ENCODE peak calls at places on chromosome 7, in five cellular contexts. M is retinal pigment epithelial cell, V is neural progenitor cell, Z is GM23338, X is brain microvascular endothelial cell. K is an unnamed sample.

GRCh38 chr7:76260171-76260703 is 42.2 kb upstream of the HSPB1 start:
- DNase-seq in V (peak; percentile 97), Z (peak; percentile 96), X (no peak), M (no peak), K (no peak)

GRCh38 chr7:93622036-93622714 is 47.7 kb upstream of the CALCR start:
- DNase-seq in Z (peak; percentile 69), V (peak; percentile 57), M (no peak), X (peak; percentile 37), K (no peak)

GRCh38 chr7:77458786-77459185 is 42.6 kb upstream of the GSAP start:
- DNase-seq in Z (no peak), M (no peak), X (no peak), V (no peak), K (no peak)

GRCh38 chr7:47943676-47944474 is 4.4 kb downstream of the PKD1L1 start:
- DNase-seq in M (no peak), X (no peak), V (no peak), Z (no peak), K (no peak)

GRCh38 chr7:116212859-116213258 is 2.5 kb downstream of the TES start:
- DNase-seq in V (no peak), M (no peak), Z (no peak), X (no peak), K (no peak)

GRCh38 chr7:129840757-129841156 is 112.0 kb downstream of the UBE2H start:
- DNase-seq in V (no peak), M (no peak), X (no peak), Z (no peak), K (no peak)

GRCh38 chr7:44264221-44264956 is 61.0 kb downstream of the CAMK2B start:
- DNase-seq in Z (peak; percentile 25), V (no peak), M (peak; percentile 8), X (no peak), K (no peak)

GRCh38 chr7:100827330-100828226 is at the start of gene EPHB4:
- DNase-seq in X (peak; percentile 65), V (peak; percentile 95), M (no peak), Z (peak; percentile 98), K (no peak)

GRCh38 chr7:138459300-138460175 is 521 bp upstream of the TRIM24 start:
- DNase-seq in M (peak; percentile 94), V (peak; percentile 99), Z (peak; percentile 99), X (peak; percentile 98), K (peak; percentile 97)

GRCh38 chr7:97512441-97513207 is 219.3 kb upstream of the TAC1 start:
- DNase-seq in V (no peak), X (no peak), Z (no peak), M (no peak), K (no peak)

GRCh38 chr7:2168612-2169312 is 64.0 kb downstream of the MAD1L1 start:
- DNase-seq in X (no peak), M (no peak), Z (no peak), V (no peak), K (no peak)

GRCh38 chr7:149140784-149141183 is 6.5 kb upstream of the ZNF398 start:
- DNase-seq in M (no peak), Z (no peak), V (no peak), X (no peak), K (no peak)

GRCh38 chr7:24967696-24968095 is 12.3 kb downstream of the OSBPL3 start:
- DNase-seq in X (no peak), M (no peak), Z (no peak), V (no peak), K (no peak)

GRCh38 chr7:727104-727805 is at the start of gene PRKAR1B:
- DNase-seq in M (no peak), Z (peak; percentile 73), V (peak; percentile 68), X (no peak), K (no peak)

GRCh38 chr7:128209229-128210035 is 31.6 kb upstream of the LEP start:
- DNase-seq in V (peak; percentile 88), M (no peak), X (peak; percentile 64), Z (peak; percentile 85), K (peak; percentile 67)

GRCh38 chr7:46972205-46972604 is 609.7 kb downstream of the TNS3 start:
- DNase-seq in V (no peak), M (peak; percentile 62), X (peak; percentile 75), Z (peak; percentile 1), K (no peak)

GRCh38 chr7:137950263-137950621 is 51.6 kb downstream of the CREB3L2 start:
- DNase-seq in V (no peak), M (no peak), Z (no peak), X (no peak), K (no peak)

GRCh38 chr7:96026606-96027005 is 254.3 kb downstream of the DYNC1I1 start:
- DNase-seq in M (no peak), V (no peak), Z (no peak), X (no peak), K (no peak)

GRCh38 chr7:155795401-155795800 is 16.9 kb downstream of the SHH start:
- DNase-seq in X (no peak), M (no peak), V (no peak), Z (no peak), K (no peak)

GRCh38 chr7:101368422-101369165 is 5.9 kb downstream of the COL26A1 start:
- DNase-seq in X (no peak), M (no peak), Z (peak; percentile 66), V (no peak), K (no peak)

GRCh38 chr7:153087498-153087897 is 327.9 kb downstream of the ACTR3B start:
- DNase-seq in V (no peak), X (no peak), Z (no peak), M (peak; percentile 0), K (no peak)

GRCh38 chr7:134890246-134891240 is 95.8 kb upstream of the AGBL3 start:
- DNase-seq in V (no peak), M (peak; percentile 46), Z (no peak), X (peak; percentile 73), K (no peak)

GRCh38 chr7:45239486-45239885 is 81.9 kb downstream of the RAMP3 start:
- DNase-seq in X (peak; percentile 57), M (no peak), V (no peak), Z (no peak), K (no peak)

GRCh38 chr7:158313931-158314330 is 273.7 kb downstream of the PTPRN2 start:
- DNase-seq in X (no peak), M (no peak), V (no peak), Z (no peak), K (no peak)

GRCh38 chr7:111852081-111852480 is 289.8 kb upstream of the IMMP2L start:
- DNase-seq in Z (peak; percentile 41), X (no peak), M (no peak), V (no peak), K (no peak)

GRCh38 chr7:25624837-25625236 is 396.6 kb upstream of the NPVF start:
- DNase-seq in Z (no peak), X (peak; percentile 36), V (no peak), M (no peak), K (no peak)

GRCh38 chr7:64098-64521 is 128.3 kb upstream of the FAM20C start:
- DNase-seq in Z (peak; percentile 76), M (no peak), X (peak; percentile 70), V (peak; percentile 77), K (no peak)

GRCh38 chr7:43053968-43054367 is 58.5 kb upstream of the HECW1 start:
- DNase-seq in Z (no peak), M (no peak), X (no peak), V (no peak), K (no peak)

GRCh38 chr7:124840435-124840834 is 74.8 kb upstream of the GPR37 start:
- DNase-seq in Z (peak; percentile 43), X (no peak), V (no peak), M (no peak), K (no peak)

GRCh38 chr7:82204694-82205093 is 238.9 kb downstream of the CACNA2D1 start:
- DNase-seq in Z (no peak), V (no peak), M (peak; percentile 13), X (peak; percentile 85), K (no peak)

GRCh38 chr7:120842131-120842621 is 15.8 kb downstream of the TSPAN12 start:
- DNase-seq in Z (peak; percentile 28), X (no peak), V (no peak), M (no peak), K (no peak)

GRCh38 chr7:117385340-117386124 is 41.8 kb downstream of the ASZ1 start:
- DNase-seq in V (no peak), X (no peak), Z (peak; percentile 34), M (no peak), K (no peak)
- TF ChIP-seq CTCF in V (peak; percentile 46), X (peak; percentile 4), Z (no peak), M (peak; percentile 46), K (no peak)

GRCh38 chr7:19066109-19066508 is 51.3 kb downstream of the TWIST1 start:
- DNase-seq in V (no peak), Z (no peak), M (no peak), X (no peak), K (no peak)

DNA sequence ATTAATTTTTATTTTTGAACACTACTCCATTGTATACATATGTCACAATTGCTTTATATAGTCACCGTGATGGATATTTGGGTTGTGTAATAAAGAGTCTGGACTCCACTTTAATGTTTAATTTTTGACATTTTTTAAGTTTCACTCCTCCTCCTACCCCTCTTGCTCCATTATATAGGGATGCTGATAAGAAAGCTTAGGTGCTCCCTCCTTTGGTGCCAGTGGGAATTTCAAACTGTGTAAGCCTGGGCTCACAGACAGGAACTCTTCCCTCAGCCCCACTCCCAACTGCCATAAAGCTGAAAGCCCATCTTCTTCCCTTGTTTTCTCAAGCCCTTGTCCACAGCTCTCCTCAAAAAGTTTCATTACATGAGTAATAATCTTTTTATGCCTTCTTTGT is 47.6 kb downstream of the TWIST1 start:
- DNase-seq in Z (peak; percentile 59), V (peak; percentile 52), X (no peak), M (no peak), K (no peak)
- TF ChIP-seq CTCF in Z (peak; percentile 59), V (peak; percentile 51), X (peak; percentile 35), M (peak; percentile 33), K (no peak)

GRCh38 chr7:8185907-8186306 is 76.1 kb downstream of the ICA1 start:
- DNase-seq in X (no peak), M (no peak), Z (no peak), V (peak; percentile 32), K (no peak)

GRCh38 chr7:8189615-8190014 is 72.4 kb downstream of the ICA1 start:
- DNase-seq in X (no peak), M (no peak), V (peak; percentile 88), Z (peak; percentile 62), K (no peak)

GRCh38 chr7:8192897-8193296 is 69.1 kb downstream of the ICA1 start:
- DNase-seq in X (no peak), M (no peak), Z (no peak), V (no peak), K (no peak)

GRCh38 chr7:8190121-8190895 is 71.7 kb downstream of the ICA1 start:
- DNase-seq in X (peak; percentile 68), M (no peak), Z (peak; percentile 82), V (peak; percentile 78), K (no peak)
- TF ChIP-seq CTCF in X (peak; percentile 70), M (peak; percentile 80), Z (peak; percentile 82), V (peak; percentile 86), K (peak; percentile 79)

GRCh38 chr7:15326044-15326644 is 235.7 kb downstream of the AGMO start:
- DNase-seq in Z (peak; percentile 61), M (peak; percentile 3), V (peak; percentile 43), X (peak; percentile 9), K (no peak)
- TF ChIP-seq CTCF in Z (peak; percentile 65), M (peak; percentile 71), V (peak; percentile 64), X (peak; percentile 59), K (no peak)

GRCh38 chr7:131488361-131488760 is 68.1 kb downstream of the PODXL start:
- DNase-seq in X (peak; percentile 11), Z (peak; percentile 45), V (no peak), M (no peak), K (no peak)
- TF ChIP-seq CTCF in X (peak; percentile 40), Z (no peak), V (peak; percentile 30), M (peak; percentile 37), K (no peak)

K was measured in CD14-positive monocyte.